ENCODE peak calls at places on chromosomes 7 and 10, in seven cellular contexts. One of them, this sample, is unnamed.

GRCh38 chr10:103592186-103593021 is 98.9 kb downstream of the NEURL1 start:
- DNase-seq in MM.1S: peak
- DNase-seq in central memory CD4-positive, alpha-beta T cell: no peak
- DNase-seq in effector memory CD8-positive, alpha-beta T cell: peak
- DNase-seq in T-cell: peak
- DNase-seq in EH: peak
- DNase-seq in GM04504: no peak
- DNase-seq in this sample: peak

GRCh38 chr10:75432176-75432575 is 752 bp downstream of the LRMDA start:
- DNase-seq in T-cell: no peak
- DNase-seq in MM.1S: no peak
- DNase-seq in central memory CD4-positive, alpha-beta T cell: no peak
- DNase-seq in EH: no peak
- DNase-seq in GM04504: no peak
- DNase-seq in effector memory CD8-positive, alpha-beta T cell: no peak
- DNase-seq in this sample: no peak

GRCh38 chr10:17026686-17027485 is 102.7 kb downstream of the CUBN start:
- DNase-seq in T-cell: peak
- DNase-seq in GM04504: no peak
- DNase-seq in effector memory CD8-positive, alpha-beta T cell: peak
- DNase-seq in MM.1S: no peak
- DNase-seq in EH: peak
- DNase-seq in central memory CD4-positive, alpha-beta T cell: peak
- DNase-seq in this sample: peak

GRCh38 chr7:14321947-14322346 is 332.5 kb upstream of the ETV1 start:
- DNase-seq in central memory CD4-positive, alpha-beta T cell: no peak
- DNase-seq in T-cell: no peak
- DNase-seq in effector memory CD8-positive, alpha-beta T cell: no peak
- DNase-seq in EH: no peak
- DNase-seq in MM.1S: no peak
- DNase-seq in GM04504: no peak
- DNase-seq in this sample: no peak

GRCh38 chr7:103937680-103938079 is 51.8 kb downstream of the RELN start:
- DNase-seq in central memory CD4-positive, alpha-beta T cell: no peak
- DNase-seq in T-cell: no peak
- DNase-seq in GM04504: no peak
- DNase-seq in MM.1S: no peak
- DNase-seq in EH: no peak
- DNase-seq in effector memory CD8-positive, alpha-beta T cell: no peak
- DNase-seq in this sample: no peak

GRCh38 chr10:117541909-117542705 is 439 bp upstream of the EMX2 start:
- DNase-seq in GM04504: peak
- DNase-seq in EH: peak
- DNase-seq in T-cell: no peak
- DNase-seq in MM.1S: no peak
- DNase-seq in effector memory CD8-positive, alpha-beta T cell: no peak
- DNase-seq in central memory CD4-positive, alpha-beta T cell: no peak
- DNase-seq in this sample: no peak

GRCh38 chr10:98694863-98695262 is 248.1 kb upstream of the HPS1 start:
- DNase-seq in GM04504: no peak
- DNase-seq in effector memory CD8-positive, alpha-beta T cell: no peak
- DNase-seq in T-cell: no peak
- DNase-seq in central memory CD4-positive, alpha-beta T cell: no peak
- DNase-seq in EH: no peak
- DNase-seq in MM.1S: no peak
- DNase-seq in this sample: no peak

GRCh38 chr10:104300002-104300735 is 31.2 kb downstream of the GSTO2 start:
- DNase-seq in EH: peak
- DNase-seq in central memory CD4-positive, alpha-beta T cell: no peak
- DNase-seq in GM04504: peak
- DNase-seq in T-cell: peak
- DNase-seq in MM.1S: no peak
- DNase-seq in effector memory CD8-positive, alpha-beta T cell: no peak
- DNase-seq in this sample: no peak

GRCh38 chr7:38628630-38629385 is 2.4 kb downstream of the AMPH start:
- DNase-seq in effector memory CD8-positive, alpha-beta T cell: no peak
- DNase-seq in central memory CD4-positive, alpha-beta T cell: no peak
- DNase-seq in EH: peak
- DNase-seq in T-cell: no peak
- DNase-seq in MM.1S: no peak
- DNase-seq in GM04504: peak
- DNase-seq in this sample: no peak

GRCh38 chr7:19376591-19376990 is 231.4 kb upstream of the FERD3L start:
- DNase-seq in central memory CD4-positive, alpha-beta T cell: no peak
- DNase-seq in GM04504: no peak
- DNase-seq in EH: no peak
- DNase-seq in effector memory CD8-positive, alpha-beta T cell: no peak
- DNase-seq in MM.1S: no peak
- DNase-seq in T-cell: no peak
- DNase-seq in this sample: no peak

GRCh38 chr10:94052901-94053638 is 59.3 kb downstream of the PLCE1 start:
- DNase-seq in T-cell: no peak
- DNase-seq in effector memory CD8-positive, alpha-beta T cell: no peak
- DNase-seq in GM04504: no peak
- DNase-seq in central memory CD4-positive, alpha-beta T cell: no peak
- DNase-seq in MM.1S: no peak
- DNase-seq in EH: peak
- DNase-seq in this sample: no peak

GRCh38 chr10:326350-326749 is 191.1 kb downstream of the ZMYND11 start:
- DNase-seq in EH: no peak
- DNase-seq in central memory CD4-positive, alpha-beta T cell: no peak
- DNase-seq in GM04504: no peak
- DNase-seq in MM.1S: no peak
- DNase-seq in T-cell: no peak
- DNase-seq in effector memory CD8-positive, alpha-beta T cell: no peak
- DNase-seq in this sample: no peak

GRCh38 chr7:16655394-16655793 is 9.4 kb downstream of the BZW2 start:
- DNase-seq in EH: no peak
- DNase-seq in T-cell: no peak
- DNase-seq in central memory CD4-positive, alpha-beta T cell: no peak
- DNase-seq in effector memory CD8-positive, alpha-beta T cell: no peak
- DNase-seq in MM.1S: no peak
- DNase-seq in GM04504: no peak
- DNase-seq in this sample: no peak

GRCh38 chr7:131480384-131481315 is 75.8 kb downstream of the PODXL start:
- DNase-seq in GM04504: no peak
- DNase-seq in MM.1S: no peak
- DNase-seq in EH: peak
- DNase-seq in T-cell: no peak
- DNase-seq in effector memory CD8-positive, alpha-beta T cell: no peak
- DNase-seq in central memory CD4-positive, alpha-beta T cell: no peak
- DNase-seq in this sample: no peak

GRCh38 chr7:134886353-134887057 is 99.8 kb upstream of the AGBL3 start:
- DNase-seq in MM.1S: no peak
- DNase-seq in EH: peak
- DNase-seq in effector memory CD8-positive, alpha-beta T cell: no peak
- DNase-seq in T-cell: no peak
- DNase-seq in central memory CD4-positive, alpha-beta T cell: no peak
- DNase-seq in GM04504: no peak
- DNase-seq in this sample: no peak

GRCh38 chr10:13614530-13615332 is 28.0 kb downstream of the PRPF18 start:
- DNase-seq in T-cell: no peak
- DNase-seq in EH: peak
- DNase-seq in MM.1S: no peak
- DNase-seq in central memory CD4-positive, alpha-beta T cell: no peak
- DNase-seq in GM04504: peak
- DNase-seq in effector memory CD8-positive, alpha-beta T cell: no peak
- DNase-seq in this sample: no peak

GRCh38 chr10:57786850-57787750 is 480.6 kb downstream of the IPMK start:
- DNase-seq in effector memory CD8-positive, alpha-beta T cell: no peak
- DNase-seq in EH: no peak
- DNase-seq in central memory CD4-positive, alpha-beta T cell: no peak
- DNase-seq in GM04504: no peak
- DNase-seq in MM.1S: no peak
- DNase-seq in T-cell: no peak
- DNase-seq in this sample: no peak